ENCODE peak calls at places on chromosomes 6 and 20, in four cellular contexts. F, C, Q and M are unnamed samples.

GRCh38 chr6:17477356-17477755 is 84.0 kb downstream of the CAP2 start:
- DNase-seq in C (no peak), F (no peak), Q (no peak), M (no peak)

GRCh38 chr6:148414836-148415235 is 72.2 kb downstream of the SASH1 start:
- DNase-seq in C (peak), F (no peak), Q (peak), M (no peak)

GRCh38 chr6:170485159-170485558 is 67.9 kb downstream of the PSMB1 start:
- DNase-seq in Q (no peak), F (no peak), C (no peak), M (no peak)

GRCh38 chr6:17901493-17901892 is 85.9 kb downstream of the KIF13A start:
- DNase-seq in C (no peak), F (no peak), Q (no peak), M (no peak)

GRCh38 chr6:127566119-127566518 is 10.9 kb upstream of the C6orf58 start:
- DNase-seq in F (no peak), Q (no peak), C (no peak), M (no peak)

GRCh38 chr6:12436683-12437082 is 146.5 kb downstream of the EDN1 start:
- DNase-seq in Q (no peak), F (no peak), C (no peak), M (no peak)

GRCh38 chr20:62860924-62861691 is 514 bp downstream of the TCFL5 start:
- DNase-seq in F (no peak), Q (no peak), C (no peak), M (peak)

GRCh38 chr20:50690562-50690978 is 772 bp downstream of the RIPOR3 start:
- DNase-seq in F (no peak), C (no peak), Q (no peak), M (no peak)

GRCh38 chr20:50292324-50293243 is 102.0 kb downstream of the CEBPB start:
- DNase-seq in Q (peak), F (peak), C (peak), M (peak)

GRCh38 chr6:6007311-6008113 is 787 bp upstream of the NRN1 start:
- DNase-seq in Q (no peak), F (no peak), C (no peak), M (no peak)

GRCh38 chr6:32088487-32089049 is 20.6 kb downstream of the TNXB start:
- DNase-seq in F (no peak), C (no peak), Q (no peak), M (peak)

GRCh38 chr6:131758920-131759319 is 48.1 kb upstream of the CTAGE9 start:
- DNase-seq in Q (no peak), C (no peak), F (no peak), M (peak)

GRCh38 chr6:154002894-154003293 is 36.1 kb upstream of the OPRM1 start:
- DNase-seq in C (no peak), Q (no peak), F (no peak), M (no peak)

GRCh38 chr6:153076431-153076830 is 54.7 kb downstream of the RGS17 start:
- DNase-seq in Q (no peak), C (no peak), F (no peak), M (no peak)

GRCh38 chr6:147468634-147469033 is 39.9 kb upstream of the SAMD5 start:
- DNase-seq in F (no peak), C (no peak), Q (no peak), M (no peak)

GRCh38 chr20:33846291-33846916 is 35.3 kb downstream of the CHMP4B start:
- DNase-seq in Q (no peak), F (no peak), C (no peak), M (peak)

GRCh38 chr6:42401605-42401935 is 50.2 kb downstream of the TRERF1 start:
- DNase-seq in Q (no peak), F (no peak), C (no peak), M (no peak)

GRCh38 chr20:8043687-8044278 is 24.2 kb upstream of the TMX4 start:
- DNase-seq in C (no peak), F (no peak), Q (peak), M (no peak)

DNA sequence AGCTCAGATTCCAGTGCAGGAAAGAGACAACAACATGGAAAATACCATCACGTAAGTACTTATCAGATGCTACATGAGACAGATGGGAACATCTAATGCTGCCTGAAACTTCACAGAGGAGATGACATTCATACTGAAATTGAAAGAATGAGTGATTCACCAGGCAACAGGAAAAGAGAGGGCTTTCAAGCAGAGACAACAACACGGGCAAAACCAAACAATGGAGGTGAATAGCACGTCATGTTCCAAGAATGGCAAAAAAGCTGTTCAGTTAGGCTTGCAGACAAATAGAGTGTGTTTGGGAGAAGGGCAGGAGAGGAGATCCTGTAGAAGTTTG is 39.3 kb downstream of the GTF2H5 start:
- DNase-seq in C (no peak), F (no peak), Q (no peak), M (no peak)
- H3K4me3 ChIP-seq in C (no peak), F (no peak), Q (no peak), M (no peak)

GRCh38 chr20:56860413-56860812 is 231.3 kb downstream of the TFAP2C start:
- DNase-seq in Q (peak), C (no peak), F (no peak), M (no peak)
- H3K4me3 ChIP-seq in Q (no peak), C (no peak), F (no peak), M (no peak)

DNA sequence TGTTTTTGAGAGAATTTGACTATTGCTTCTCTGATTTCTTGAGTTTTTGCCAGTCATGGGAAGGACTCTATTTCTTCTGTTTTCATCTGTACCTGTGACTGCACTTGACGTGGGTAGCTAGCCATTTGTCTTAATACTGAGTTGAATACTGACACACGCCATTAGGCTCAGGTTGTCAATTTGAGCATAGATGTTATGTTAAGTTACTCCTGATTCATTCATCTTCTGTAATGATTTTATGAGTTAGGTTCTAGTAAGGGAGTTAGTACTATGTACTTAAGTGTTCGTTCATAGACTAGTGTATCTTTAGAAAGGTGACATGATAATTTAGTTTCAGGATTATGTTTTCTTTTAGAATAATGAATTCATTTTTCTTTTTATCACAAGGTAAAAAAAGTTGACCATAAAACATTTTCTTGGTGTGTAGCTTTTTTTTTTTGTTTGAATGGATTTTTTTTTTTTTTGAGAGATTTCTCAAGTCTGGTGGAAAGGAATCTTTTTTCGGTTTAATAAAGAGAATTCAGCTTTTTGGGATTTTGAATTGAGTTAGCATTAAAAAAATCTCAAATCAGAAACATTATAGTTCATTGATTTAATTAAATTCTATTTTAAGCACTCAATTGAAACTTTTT is 1.7 kb downstream of the AFDN start:
- DNase-seq in C (no peak), Q (no peak), F (no peak), M (no peak)
- H3K4me3 ChIP-seq in C (no peak), Q (peak), F (no peak), M (peak)

GRCh38 chr6:87692097-87692496 is 9.9 kb downstream of the AKIRIN2 start:
- DNase-seq in Q (no peak), C (no peak), F (no peak), M (no peak)
- H3K4me3 ChIP-seq in Q (no peak), C (no peak), F (no peak), M (no peak)

DNA sequence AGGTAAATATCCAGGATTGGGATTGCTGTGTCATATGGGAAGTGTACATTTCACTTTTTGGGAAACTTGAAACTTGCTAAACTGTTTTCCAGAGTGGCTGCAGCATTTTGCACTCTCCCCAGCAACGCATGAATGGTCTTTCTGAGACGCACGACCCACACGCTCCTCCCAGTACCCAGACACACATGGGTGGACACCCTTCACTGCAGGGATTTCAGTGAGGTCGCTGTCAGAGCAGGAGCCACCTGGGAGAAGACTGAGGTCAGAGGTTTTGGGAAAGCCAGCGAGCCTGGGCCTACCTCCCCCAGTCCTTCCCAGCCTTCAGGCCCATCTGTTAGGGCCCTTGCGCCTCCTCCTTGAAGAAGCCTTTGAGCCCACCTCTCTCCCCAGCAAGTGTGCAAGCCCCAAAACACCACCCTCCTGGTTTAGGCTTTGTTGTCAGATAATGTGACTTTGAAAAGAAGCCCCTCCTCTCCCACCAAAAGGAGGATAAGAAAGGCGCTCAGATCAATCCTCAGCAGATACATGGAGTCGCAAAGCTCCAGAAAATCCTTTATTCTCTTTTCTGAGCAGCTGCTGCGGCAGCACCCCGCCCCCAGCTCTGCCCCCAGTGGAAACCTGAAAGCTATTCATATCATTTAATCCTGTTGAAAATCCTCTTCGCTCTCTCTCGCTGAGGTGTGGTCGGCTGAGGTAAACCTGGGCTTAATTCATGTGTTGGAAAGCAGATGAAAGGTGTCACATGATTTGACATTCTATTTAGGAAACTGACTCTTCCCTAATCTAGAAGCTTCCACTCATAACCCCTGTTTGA is 12.8 kb upstream of the JAG1 start:
- DNase-seq in Q (no peak), F (no peak), C (no peak), M (no peak)
- H3K4me3 ChIP-seq in Q (no peak), F (no peak), C (no peak), M (no peak)

DNA sequence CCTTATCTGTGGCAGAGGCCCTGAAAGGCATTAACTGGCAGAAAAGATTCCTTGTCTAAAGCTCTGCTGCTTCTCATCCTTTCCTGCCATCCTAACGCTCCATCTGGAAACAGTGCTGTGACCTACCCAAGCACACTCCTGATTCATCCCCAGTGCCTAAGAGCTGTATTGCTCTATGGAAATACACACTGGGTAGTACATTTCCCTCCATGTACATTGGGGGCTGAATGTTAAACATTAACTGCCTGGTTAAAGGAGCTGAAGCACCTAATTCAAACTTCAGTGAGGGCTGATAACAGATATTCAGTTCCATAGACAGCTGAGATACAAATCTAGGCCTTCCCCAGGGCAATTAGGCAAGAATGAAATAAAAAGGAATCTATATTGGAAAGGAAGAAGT is 36.7 kb upstream of the GMPR start:
- DNase-seq in F (no peak), C (no peak), Q (no peak), M (no peak)
- H3K4me3 ChIP-seq in F (no peak), C (no peak), Q (no peak), M (no peak)

GRCh38 chr6:139346392-139346791 is 28.1 kb downstream of the CITED2 start:
- DNase-seq in F (no peak), Q (no peak), C (no peak), M (no peak)
- H3K4me3 ChIP-seq in F (no peak), Q (no peak), C (no peak), M (no peak)

GRCh38 chr6:232896-233640 is 59.2 kb upstream of the DUSP22 start:
- DNase-seq in Q (no peak), C (no peak), F (no peak), M (no peak)

GRCh38 chr6:234706-235372 is 57.4 kb upstream of the DUSP22 start:
- DNase-seq in C (no peak), F (no peak), Q (no peak), M (no peak)

GRCh38 chr6:240151-240550 is 52.1 kb upstream of the DUSP22 start:
- DNase-seq in Q (no peak), C (no peak), F (no peak), M (no peak)

GRCh38 chr6:235763-236360 is 56.4 kb upstream of the DUSP22 start:
- DNase-seq in Q (no peak), C (peak), F (peak), M (peak)

GRCh38 chr6:236519-236918 is 55.8 kb upstream of the DUSP22 start:
- DNase-seq in F (peak), C (no peak), Q (no peak), M (no peak)
- H3K4me3 ChIP-seq in F (no peak), C (no peak), Q (peak), M (no peak)